ENCODE peak calls at places on chromosomes 13 and 19, in nine cellular contexts. S, H, J, T, W, N, Z, V and M are unnamed samples.
A peak's percentile ranks its signal among the peaks of the same experiment; 100 is the strongest.

GRCh38 chr13:87078947-87079795 is 592.0 kb upstream of the SLITRK5 start:
- DNase-seq in N (no peak), V (peak; percentile 34), W (no peak), H (no peak), Z (no peak), T (no peak), J (no peak), S (no peak), M (no peak)

GRCh38 chr13:39910041-39910440 is 254.6 kb downstream of the COG6 start:
- DNase-seq in V (no peak), T (no peak), Z (no peak), N (no peak), S (no peak), W (no peak), J (no peak), H (peak; percentile 44), M (no peak)

GRCh38 chr13:83831796-83832195 is 50.5 kb downstream of the SLITRK1 start:
- DNase-seq in S (no peak), Z (no peak), N (no peak), W (no peak), V (no peak), T (no peak), J (no peak), H (no peak), M (no peak)

GRCh38 chr19:48419158-48419920 is 25.9 kb downstream of the GRIN2D start:
- DNase-seq in W (peak; percentile 55), N (peak; percentile 55), H (peak; percentile 47), V (peak; percentile 69), T (no peak), S (peak; percentile 57), Z (no peak), J (no peak), M (no peak)

GRCh38 chr19:3375221-3376088 is 9.1 kb downstream of the NFIC start:
- DNase-seq in J (no peak), S (no peak), Z (no peak), W (no peak), N (peak; percentile 75), V (peak; percentile 99), H (no peak), T (no peak), M (no peak)

GRCh38 chr19:44684892-44685847 is 13.8 kb upstream of the CEACAM16 start:
- DNase-seq in Z (no peak), W (peak; percentile 92), T (peak; percentile 64), V (no peak), J (no peak), S (peak; percentile 12), H (no peak), N (no peak), M (no peak)

GRCh38 chr19:54030895-54031586 is 32.7 kb downstream of the VSTM1 start:
- DNase-seq in S (no peak), N (no peak), H (no peak), V (no peak), W (no peak), Z (no peak), T (peak; percentile 55), J (no peak), M (no peak)

GRCh38 chr13:101612736-101613135 is 160.3 kb downstream of the ITGBL1 start:
- DNase-seq in W (no peak), V (no peak), T (no peak), J (no peak), H (no peak), S (peak; percentile 10), N (no peak), Z (no peak), M (no peak)

GRCh38 chr13:48319458-48320395 is 16.2 kb downstream of the RB1 start:
- DNase-seq in H (no peak), J (no peak), S (no peak), Z (no peak), V (no peak), N (no peak), T (no peak), W (no peak), M (no peak)

GRCh38 chr19:39870171-39870971 is 24.2 kb upstream of the FBL start:
- DNase-seq in S (peak; percentile 84), T (no peak), J (no peak), V (no peak), H (peak; percentile 72), Z (peak; percentile 35), W (peak; percentile 75), N (peak; percentile 16), M (no peak)

GRCh38 chr19:898663-899062 is 5.4 kb downstream of the RNU6-9 start:
- DNase-seq in V (peak; percentile 52), J (no peak), H (peak; percentile 97), W (no peak), S (peak; percentile 90), N (no peak), Z (no peak), T (no peak), M (no peak)

GRCh38 chr19:39001016-39001415 is 25.5 kb upstream of the FBXO17 start:
- DNase-seq in T (no peak), J (no peak), S (peak; percentile 27), H (peak; percentile 94), W (no peak), N (no peak), Z (no peak), V (no peak), M (no peak)

GRCh38 chr19:49830766-49831165 is 12.7 kb downstream of the MED25 start:
- DNase-seq in S (no peak), N (no peak), H (no peak), T (no peak), W (no peak), J (no peak), Z (no peak), V (no peak), M (no peak)

GRCh38 chr19:18865973-18866799 is 29.8 kb downstream of the CERS1 start:
- DNase-seq in J (peak; percentile 39), H (no peak), N (no peak), S (peak; percentile 47), Z (peak; percentile 15), T (peak; percentile 43), W (no peak), V (peak; percentile 80), M (no peak)

GRCh38 chr13:46559272-46559805 is 6.4 kb downstream of the LRCH1 start:
- DNase-seq in J (no peak), W (peak; percentile 49), T (no peak), S (peak; percentile 46), H (no peak), N (no peak), V (no peak), Z (no peak), M (no peak)

GRCh38 chr19:10566658-10567410 is 1.0 kb upstream of the KRI1 start:
- DNase-seq in Z (no peak), N (peak; percentile 50), W (no peak), T (no peak), S (no peak), V (peak; percentile 63), J (no peak), H (no peak), M (no peak)

GRCh38 chr13:81988542-81988941 is 1647.6 kb upstream of the SPRY2 start:
- DNase-seq in T (no peak), Z (no peak), J (no peak), V (no peak), H (no peak), W (no peak), S (peak; percentile 58), N (no peak), M (no peak)

GRCh38 chr13:113856716-113857065 is 7.2 kb downstream of the GAS6 start:
- DNase-seq in J (no peak), Z (no peak), V (peak; percentile 80), H (no peak), N (peak; percentile 64), S (no peak), W (peak; percentile 39), T (no peak), M (no peak)

GRCh38 chr13:44281252-44282000 is 92.2 kb upstream of the SERP2 start:
- DNase-seq in V (no peak), T (peak; percentile 8), S (no peak), N (no peak), Z (no peak), J (no peak), W (peak; percentile 98), H (no peak), M (no peak)

GRCh38 chr13:85828094-85828684 is 29.0 kb upstream of the SLITRK6 start:
- DNase-seq in W (peak; percentile 4), S (peak; percentile 26), N (no peak), V (no peak), H (peak; percentile 17), J (no peak), T (no peak), Z (peak; percentile 35), M (no peak)

GRCh38 chr19:1947651-1948209 is 6.8 kb downstream of the CSNK1G2 start:
- DNase-seq in H (no peak), S (no peak), T (no peak), W (peak; percentile 28), Z (no peak), V (no peak), N (no peak), J (no peak), M (no peak)

GRCh38 chr13:38713046-38713445 is 26.2 kb downstream of the FREM2 start:
- DNase-seq in Z (no peak), S (no peak), V (no peak), J (no peak), H (no peak), W (no peak), T (no peak), N (no peak), M (no peak)

GRCh38 chr19:8696993-8697392 is 1.6 kb downstream of the ACTL9 start:
- DNase-seq in Z (no peak), T (no peak), H (no peak), W (no peak), V (no peak), N (no peak), J (no peak), S (no peak), M (no peak)

GRCh38 chr19:18594096-18594823 is 5.7 kb downstream of the REX1BD start:
- DNase-seq in V (peak; percentile 87), H (peak; percentile 69), T (peak; percentile 71), W (peak; percentile 62), Z (peak; percentile 62), N (peak; percentile 65), S (peak; percentile 87), J (peak; percentile 48), M (no peak)

GRCh38 chr13:113654591-113655357 is 3.2 kb downstream of the ATP4B start:
- DNase-seq in V (peak; percentile 34), T (no peak), W (no peak), Z (no peak), S (no peak), N (no peak), J (no peak), H (no peak), M (no peak)

GRCh38 chr13:48264052-48264451 is 31.0 kb downstream of the ITM2B start:
- DNase-seq in H (no peak), S (no peak), N (no peak), W (no peak), V (no peak), J (no peak), Z (no peak), T (no peak), M (no peak)